ENCODE peak calls at places on chromosomes 3 and 15, in six cellular contexts. K, V, I, H, O and B are unnamed samples.

GRCh38 chr15:100809151-100809550 is 70.5 kb upstream of the ALDH1A3 start:
- DNase-seq in K (no peak), V (no peak), I (no peak), H (no peak), O (no peak), B (no peak)

GRCh38 chr15:74631935-74632560 is 16.4 kb downstream of the CLK3 start:
- DNase-seq in K (peak; percentile 79), V (peak; percentile 46), I (no peak), H (peak; percentile 82), O (no peak), B (peak; percentile 80)

GRCh38 chr3:53675022-53675697 is 171.1 kb downstream of the CHDH start:
- DNase-seq in K (no peak), V (no peak), I (no peak), H (no peak), O (no peak), B (no peak)

GRCh38 chr3:124770341-124771082 is 40.3 kb downstream of the UMPS start:
- DNase-seq in K (no peak), V (no peak), I (no peak), H (peak; percentile 16), O (no peak), B (peak; percentile 23)

GRCh38 chr3:4614927-4615326 is 121.8 kb downstream of the ITPR1 start:
- DNase-seq in K (no peak), V (no peak), I (no peak), H (no peak), O (no peak), B (no peak)

GRCh38 chr3:134617608-134618472 is 33.0 kb downstream of the KY start:
- DNase-seq in K (no peak), V (no peak), I (no peak), H (no peak), O (no peak), B (no peak)

GRCh38 chr15:82100116-82100795 is 54.4 kb upstream of the MEX3B start:
- DNase-seq in K (no peak), V (no peak), I (no peak), H (no peak), O (no peak), B (no peak)

GRCh38 chr3:30273304-30274072 is 332.9 kb upstream of the TGFBR2 start:
- DNase-seq in K (no peak), V (no peak), I (no peak), H (no peak), O (no peak), B (no peak)

GRCh38 chr3:183428140-183429023 is at the start of gene MCF2L2:
- DNase-seq in K (peak; percentile 84), V (no peak), I (peak; percentile 16), H (peak; percentile 82), O (no peak), B (peak; percentile 57)

GRCh38 chr3:128447561-128448013 is 19.1 kb downstream of the DNAJB8 start:
- DNase-seq in K (no peak), V (no peak), I (no peak), H (no peak), O (no peak), B (no peak)

GRCh38 chr3:101902041-101902440 is 52.7 kb downstream of the NFKBIZ start:
- DNase-seq in K (no peak), V (no peak), I (peak; percentile 37), H (no peak), O (no peak), B (no peak)

GRCh38 chr3:144771401-144771870 is 799.8 kb downstream of the DIPK2A start:
- DNase-seq in K (no peak), V (no peak), I (no peak), H (no peak), O (no peak), B (no peak)

GRCh38 chr3:182979719-182980191 is 583 bp downstream of the DCUN1D1 start:
- DNase-seq in K (peak; percentile 60), V (peak; percentile 12), I (no peak), H (peak; percentile 50), O (no peak), B (no peak)

GRCh38 chr3:110420158-110420641 is 651.4 kb upstream of the NECTIN3 start:
- DNase-seq in K (no peak), V (no peak), I (peak; percentile 64), H (no peak), O (no peak), B (no peak)

GRCh38 chr3:185586644-185586964 is 509 bp downstream of the SENP2 start:
- DNase-seq in K (no peak), V (peak; percentile 36), I (no peak), H (no peak), O (no peak), B (no peak)

GRCh38 chr15:89785064-89785770 is 9.1 kb downstream of the MESP2 start:
- DNase-seq in K (no peak), V (peak; percentile 85), I (no peak), H (no peak), O (no peak), B (no peak)

GRCh38 chr3:78066287-78066686 is 1026.4 kb downstream of the ROBO2 start:
- DNase-seq in K (no peak), V (no peak), I (no peak), H (no peak), O (no peak), B (peak; percentile 7)

GRCh38 chr3:181326637-181327223 is 337.2 kb upstream of the DNAJC19 start:
- DNase-seq in K (no peak), V (peak; percentile 18), I (peak; percentile 15), H (peak; percentile 16), O (no peak), B (peak; percentile 34)

GRCh38 chr15:85485956-85486567 is 105.7 kb downstream of the AKAP13 start:
- DNase-seq in K (peak; percentile 42), V (peak; percentile 75), I (peak; percentile 50), H (peak; percentile 74), O (no peak), B (peak; percentile 73)

GRCh38 chr3:37054370-37054769 is 61.1 kb downstream of the MLH1 start:
- DNase-seq in K (no peak), V (no peak), I (peak; percentile 62), H (peak; percentile 42), O (no peak), B (peak; percentile 23)

GRCh38 chr3:9301091-9301490 is 51.6 kb upstream of the SRGAP3 start:
- DNase-seq in K (no peak), V (no peak), I (no peak), H (no peak), O (no peak), B (no peak)

GRCh38 chr15:66621491-66622467 is 56.0 kb upstream of the LCTL start:
- DNase-seq in K (peak; percentile 61), V (no peak), I (no peak), H (peak; percentile 80), O (peak; percentile 36), B (no peak)

GRCh38 chr3:100041328-100041749 is 73.0 kb downstream of the FILIP1L start:
- DNase-seq in K (no peak), V (peak; percentile 48), I (peak; percentile 8), H (no peak), O (no peak), B (no peak)

GRCh38 chr15:37135225-37135624 is 34.9 kb upstream of the MEIS2 start:
- DNase-seq in K (no peak), V (no peak), I (peak; percentile 24), H (peak; percentile 30), O (no peak), B (peak; percentile 22)

GRCh38 chr3:13770390-13771169 is 109.3 kb downstream of the WNT7A start:
- DNase-seq in K (no peak), V (no peak), I (no peak), H (no peak), O (peak; percentile 36), B (no peak)

GRCh38 chr15:76514292-76514691 is 177.7 kb downstream of the ISL2 start:
- DNase-seq in K (no peak), V (peak; percentile 71), I (no peak), H (no peak), O (no peak), B (no peak)

GRCh38 chr3:18402140-18402834 is 22.9 kb downstream of the SATB1 start:
- DNase-seq in K (no peak), V (no peak), I (no peak), H (no peak), O (no peak), B (no peak)

GRCh38 chr3:56838441-56838840 is 36.7 kb upstream of the ARHGEF3 start:
- DNase-seq in K (no peak), V (no peak), I (no peak), H (peak; percentile 24), O (no peak), B (no peak)

GRCh38 chr15:78209646-78210348 is 24.6 kb downstream of the ACSBG1 start:
- DNase-seq in K (no peak), V (no peak), I (no peak), H (no peak), O (no peak), B (no peak)

GRCh38 chr3:177464392-177465225 is 267.3 kb upstream of the TBL1XR1 start:
- DNase-seq in K (no peak), V (no peak), I (no peak), H (no peak), O (no peak), B (no peak)

GRCh38 chr3:177460100-177460499 is 262.8 kb upstream of the TBL1XR1 start:
- DNase-seq in K (no peak), V (no peak), I (no peak), H (no peak), O (no peak), B (no peak)

GRCh38 chr3:177465243-177465642 is 268.0 kb upstream of the TBL1XR1 start:
- DNase-seq in K (no peak), V (no peak), I (no peak), H (no peak), O (no peak), B (no peak)

GRCh38 chr3:177463863-177464262 is 266.6 kb upstream of the TBL1XR1 start:
- DNase-seq in K (no peak), V (no peak), I (no peak), H (no peak), O (no peak), B (no peak)

GRCh38 chr3:177459397-177459796 is 262.1 kb upstream of the TBL1XR1 start:
- DNase-seq in K (no peak), V (no peak), I (no peak), H (no peak), O (no peak), B (no peak)
- TF ChIP-seq SP1 in K (no peak), V (no peak), I (no peak), H (no peak), O (no peak), B (no peak)

GRCh38 chr3:88036221-88036620 is 22.6 kb downstream of the CGGBP1 start:
- DNase-seq in K (no peak), V (no peak), I (no peak), H (no peak), O (no peak), B (no peak)
- TF ChIP-seq SP1 in K (no peak), V (no peak), I (no peak), H (no peak), O (no peak), B (no peak)

GRCh38 chr15:70056091-70056680 is 41.5 kb downstream of the TLE3 start:
- DNase-seq in K (peak; percentile 4), V (no peak), I (no peak), H (no peak), O (no peak), B (no peak)
- TF ChIP-seq SP1 in K (no peak), V (no peak), I (no peak), H (no peak), O (no peak), B (no peak)

DNA sequence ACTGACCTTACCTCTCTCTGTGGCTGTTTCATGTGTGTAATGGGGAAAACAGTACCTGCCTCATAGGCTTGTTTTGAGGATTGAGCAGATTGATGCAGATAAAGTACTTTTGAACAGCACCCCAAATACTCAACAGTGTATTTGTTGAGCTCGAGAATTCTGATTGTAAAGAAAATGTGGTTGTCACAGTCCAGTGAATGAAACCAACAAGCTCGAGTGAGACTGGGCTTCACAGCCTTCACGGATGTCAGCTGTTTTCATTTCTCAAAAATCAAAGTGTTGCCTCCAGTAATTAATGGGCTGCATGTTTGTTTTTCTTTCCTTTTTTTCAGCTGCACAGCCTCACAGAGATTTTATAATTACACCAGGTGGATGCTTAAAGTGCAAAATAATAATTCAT is 43.7 kb downstream of the PARP15 start:
- DNase-seq in K (no peak), V (no peak), I (no peak), H (no peak), O (no peak), B (no peak)
- TF ChIP-seq SP1 in K (no peak), V (no peak), I (no peak), H (no peak), O (no peak), B (no peak)